ENCODE peak calls at places on chromosomes 2 and 18, in six cellular contexts. I, E, X, T, M and R are unnamed samples.

GRCh38 chr2:62706721-62707516 is 1.4 kb downstream of the EHBP1 start:
- DNase-seq in M (no peak), T (no peak), X (no peak), I (no peak), E (no peak), R (no peak)

GRCh38 chr2:166331468-166331867 is 44.3 kb downstream of the SCN9A start:
- DNase-seq in E (no peak), T (no peak), X (no peak), I (no peak), M (no peak), R (no peak)

GRCh38 chr2:134377730-134378129 is 123.9 kb downstream of the MGAT5 start:
- DNase-seq in M (no peak), T (no peak), X (no peak), E (no peak), I (no peak), R (no peak)

GRCh38 chr2:241629762-241630435 is 7.1 kb downstream of the THAP4 start:
- DNase-seq in X (no peak), I (no peak), T (no peak), E (no peak), M (no peak), R (no peak)

GRCh38 chr2:152924722-152925121 is 206.3 kb downstream of the ARL6IP6 start:
- DNase-seq in M (no peak), I (no peak), X (no peak), T (peak; percentile 1), E (no peak), R (no peak)

GRCh38 chr2:39584283-39584972 is 81.3 kb upstream of the TMEM178A start:
- DNase-seq in X (no peak), M (no peak), I (no peak), T (peak; percentile 79), E (no peak), R (no peak)

GRCh38 chr2:83196225-83196624 is 1262.9 kb downstream of the SUCLG1 start:
- DNase-seq in X (no peak), E (no peak), I (no peak), M (peak; percentile 4), T (peak; percentile 67), R (no peak)

GRCh38 chr2:190791347-190791982 is 89.2 kb upstream of the GLS start:
- DNase-seq in E (peak; percentile 25), I (no peak), M (peak; percentile 17), T (peak; percentile 41), X (no peak), R (peak; percentile 12)

GRCh38 chr2:191539068-191539467 is 138.9 kb upstream of the NABP1 start:
- DNase-seq in X (no peak), T (peak; percentile 14), E (peak; percentile 43), M (no peak), I (peak; percentile 2), R (peak; percentile 67)

GRCh38 chr18:48729421-48729820 is 190.6 kb downstream of the CTIF start:
- DNase-seq in X (no peak), M (no peak), I (no peak), E (no peak), T (no peak), R (no peak)

GRCh38 chr2:106839849-106840595 is 45.9 kb downstream of the ST6GAL2 start:
- DNase-seq in T (no peak), X (no peak), M (no peak), I (no peak), E (peak; percentile 67), R (peak; percentile 47)

GRCh38 chr2:17470855-17471641 is 47.2 kb downstream of the RAD51AP2 start:
- DNase-seq in I (no peak), E (peak; percentile 4), T (peak; percentile 75), M (no peak), X (no peak), R (peak; percentile 34)

GRCh38 chr2:99940963-99941362 is 201.4 kb downstream of the AFF3 start:
- DNase-seq in T (no peak), X (no peak), M (no peak), E (no peak), I (no peak), R (no peak)

GRCh38 chr2:99488587-99488998 is 1.2 kb downstream of the REV1 start:
- DNase-seq in I (no peak), M (no peak), X (no peak), E (no peak), T (peak; percentile 10), R (no peak)

GRCh38 chr2:130287656-130288026 is 55.1 kb upstream of the IMP4 start:
- DNase-seq in I (no peak), X (no peak), T (no peak), E (no peak), M (no peak), R (no peak)

GRCh38 chr18:62881509-62882016 is 166.2 kb downstream of the PHLPP1 start:
- DNase-seq in M (peak; percentile 90), E (no peak), T (peak; percentile 96), X (no peak), I (no peak), R (no peak)